ENCODE peak calls at places on chromosome 9, in nine cellular contexts. One of them, this sample, is unnamed.

GRCh38 chr9:12916037-12916436 is 141.2 kb downstream of the LURAP1L start:
- DNase-seq in activated CD8-positive, alpha-beta T cell treated with anti-CD3 and anti-CD28 coated beads for 36 hours: no peak
- DNase-seq in CD8-positive, alpha-beta T cell: no peak
- DNase-seq in lower lobe of right lung: no peak
- DNase-seq in astrocyte of the cerebellum: peak; percentile 1
- DNase-seq in activated B cell treated with CpG ODN at 0.5 μM for 24 hours: no peak
- DNase-seq in endodermal cell: no peak
- DNase-seq in pancreas: no peak
- DNase-seq in A549: no peak
- DNase-seq in this sample: no peak

GRCh38 chr9:128684325-128685021 is 4.5 kb upstream of the SET start:
- DNase-seq in activated CD8-positive, alpha-beta T cell treated with anti-CD3 and anti-CD28 coated beads for 36 hours: peak; percentile 90
- DNase-seq in A549: peak; percentile 85
- DNase-seq in activated B cell treated with CpG ODN at 0.5 μM for 24 hours: peak; percentile 63
- DNase-seq in astrocyte of the cerebellum: peak; percentile 37
- DNase-seq in pancreas: peak; percentile 90
- DNase-seq in CD8-positive, alpha-beta T cell: peak; percentile 62
- DNase-seq in endodermal cell: peak; percentile 94
- DNase-seq in lower lobe of right lung: peak; percentile 91
- DNase-seq in this sample: peak; percentile 88

GRCh38 chr9:98217255-98217654 is 24.8 kb upstream of the CORO2A start:
- DNase-seq in pancreas: no peak
- DNase-seq in CD8-positive, alpha-beta T cell: no peak
- DNase-seq in endodermal cell: no peak
- DNase-seq in A549: no peak
- DNase-seq in activated CD8-positive, alpha-beta T cell treated with anti-CD3 and anti-CD28 coated beads for 36 hours: no peak
- DNase-seq in astrocyte of the cerebellum: no peak
- DNase-seq in lower lobe of right lung: no peak
- DNase-seq in activated B cell treated with CpG ODN at 0.5 μM for 24 hours: no peak
- DNase-seq in this sample: no peak

GRCh38 chr9:136631038-136632000 is 31.4 kb upstream of the EGFL7 start:
- DNase-seq in activated CD8-positive, alpha-beta T cell treated with anti-CD3 and anti-CD28 coated beads for 36 hours: peak; percentile 84
- DNase-seq in astrocyte of the cerebellum: peak; percentile 62
- DNase-seq in lower lobe of right lung: peak; percentile 88
- DNase-seq in activated B cell treated with CpG ODN at 0.5 μM for 24 hours: peak; percentile 74
- DNase-seq in CD8-positive, alpha-beta T cell: peak; percentile 74
- DNase-seq in A549: peak; percentile 83
- DNase-seq in endodermal cell: peak; percentile 92
- DNase-seq in pancreas: peak; percentile 68
- DNase-seq in this sample: peak; percentile 79

GRCh38 chr9:11946521-11946920 is 746.7 kb upstream of the TYRP1 start:
- DNase-seq in A549: no peak
- DNase-seq in lower lobe of right lung: no peak
- DNase-seq in activated B cell treated with CpG ODN at 0.5 μM for 24 hours: no peak
- DNase-seq in activated CD8-positive, alpha-beta T cell treated with anti-CD3 and anti-CD28 coated beads for 36 hours: no peak
- DNase-seq in endodermal cell: no peak
- DNase-seq in pancreas: no peak
- DNase-seq in astrocyte of the cerebellum: no peak
- DNase-seq in CD8-positive, alpha-beta T cell: no peak
- DNase-seq in this sample: no peak

GRCh38 chr9:131111186-131111853 is 14.1 kb upstream of the NUP214 start:
- DNase-seq in astrocyte of the cerebellum: no peak
- DNase-seq in activated B cell treated with CpG ODN at 0.5 μM for 24 hours: no peak
- DNase-seq in activated CD8-positive, alpha-beta T cell treated with anti-CD3 and anti-CD28 coated beads for 36 hours: no peak
- DNase-seq in CD8-positive, alpha-beta T cell: no peak
- DNase-seq in A549: no peak
- DNase-seq in endodermal cell: no peak
- DNase-seq in lower lobe of right lung: no peak
- DNase-seq in pancreas: no peak
- DNase-seq in this sample: no peak

GRCh38 chr9:115442054-115442453 is 324.1 kb upstream of the TNC start:
- DNase-seq in pancreas: no peak
- DNase-seq in A549: no peak
- DNase-seq in activated B cell treated with CpG ODN at 0.5 μM for 24 hours: no peak
- DNase-seq in activated CD8-positive, alpha-beta T cell treated with anti-CD3 and anti-CD28 coated beads for 36 hours: no peak
- DNase-seq in lower lobe of right lung: no peak
- DNase-seq in astrocyte of the cerebellum: no peak
- DNase-seq in CD8-positive, alpha-beta T cell: no peak
- DNase-seq in endodermal cell: no peak
- DNase-seq in this sample: no peak

GRCh38 chr9:109450346-109450745 is 47.8 kb downstream of the PTPN3 start:
- DNase-seq in A549: no peak
- DNase-seq in pancreas: no peak
- DNase-seq in lower lobe of right lung: no peak
- DNase-seq in activated CD8-positive, alpha-beta T cell treated with anti-CD3 and anti-CD28 coated beads for 36 hours: no peak
- DNase-seq in CD8-positive, alpha-beta T cell: no peak
- DNase-seq in astrocyte of the cerebellum: no peak
- DNase-seq in endodermal cell: no peak
- DNase-seq in activated B cell treated with CpG ODN at 0.5 μM for 24 hours: no peak
- DNase-seq in this sample: no peak

GRCh38 chr9:93266521-93267001 is 82.6 kb downstream of the WNK2 start:
- DNase-seq in activated CD8-positive, alpha-beta T cell treated with anti-CD3 and anti-CD28 coated beads for 36 hours: no peak
- DNase-seq in astrocyte of the cerebellum: no peak
- DNase-seq in activated B cell treated with CpG ODN at 0.5 μM for 24 hours: no peak
- DNase-seq in pancreas: no peak
- DNase-seq in lower lobe of right lung: no peak
- DNase-seq in CD8-positive, alpha-beta T cell: no peak
- DNase-seq in A549: no peak
- DNase-seq in endodermal cell: no peak
- DNase-seq in this sample: peak; percentile 16

GRCh38 chr9:122453677-122454135 is 24.0 kb downstream of the OR1J1 start:
- DNase-seq in pancreas: no peak
- DNase-seq in activated B cell treated with CpG ODN at 0.5 μM for 24 hours: no peak
- DNase-seq in activated CD8-positive, alpha-beta T cell treated with anti-CD3 and anti-CD28 coated beads for 36 hours: no peak
- DNase-seq in endodermal cell: no peak
- DNase-seq in lower lobe of right lung: no peak
- DNase-seq in CD8-positive, alpha-beta T cell: no peak
- DNase-seq in A549: no peak
- DNase-seq in astrocyte of the cerebellum: no peak
- DNase-seq in this sample: no peak

GRCh38 chr9:14396171-14396570 is 82.2 kb upstream of the NFIB start:
- DNase-seq in activated CD8-positive, alpha-beta T cell treated with anti-CD3 and anti-CD28 coated beads for 36 hours: no peak
- DNase-seq in CD8-positive, alpha-beta T cell: no peak
- DNase-seq in lower lobe of right lung: no peak
- DNase-seq in A549: no peak
- DNase-seq in activated B cell treated with CpG ODN at 0.5 μM for 24 hours: no peak
- DNase-seq in pancreas: no peak
- DNase-seq in astrocyte of the cerebellum: no peak
- DNase-seq in endodermal cell: no peak
- DNase-seq in this sample: no peak

DNA sequence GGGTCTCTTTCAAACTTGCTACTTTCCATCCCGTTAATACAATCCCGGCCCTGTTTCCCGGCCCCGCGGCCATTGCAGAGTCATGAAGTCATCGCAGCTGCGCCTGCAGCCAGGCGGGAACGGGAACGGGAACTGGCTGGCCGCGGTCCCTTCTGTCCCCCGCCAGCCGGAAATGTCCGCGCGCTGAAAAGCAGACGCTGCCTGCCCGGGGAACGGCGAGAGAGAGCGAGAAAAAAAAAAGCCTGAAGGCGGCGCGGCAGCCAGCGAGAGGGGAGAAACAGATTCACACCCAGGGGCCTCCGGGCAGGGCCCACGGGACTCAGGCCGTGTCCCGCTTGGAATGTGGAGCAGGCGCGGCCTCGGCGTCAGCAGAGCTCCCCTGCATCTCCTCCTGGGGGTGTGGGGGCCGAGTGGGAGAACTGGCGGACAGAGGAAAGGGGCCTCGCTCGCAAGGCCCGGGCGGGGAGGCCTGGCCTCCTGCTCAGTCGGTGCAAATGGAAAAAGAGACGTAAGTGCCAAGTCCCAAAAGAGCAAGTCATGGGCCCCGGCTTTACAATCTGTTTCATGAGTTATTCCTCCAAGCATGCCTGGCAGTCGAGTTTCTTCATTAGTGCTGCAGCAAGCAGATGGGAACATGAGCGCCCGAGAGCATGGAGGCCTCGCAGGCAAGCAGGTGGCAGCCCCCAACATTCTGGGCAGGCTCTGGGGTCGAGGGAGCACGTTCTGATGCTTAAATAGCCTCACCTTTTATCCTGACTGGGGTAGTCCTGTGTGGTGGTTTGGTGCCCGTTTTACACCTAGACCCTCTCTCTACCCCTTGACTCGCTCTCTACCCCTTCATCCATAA is 201.3 kb upstream of the GAS1 start:
- DNase-seq in CD8-positive, alpha-beta T cell: no peak
- DNase-seq in pancreas: peak; percentile 73
- DNase-seq in activated CD8-positive, alpha-beta T cell treated with anti-CD3 and anti-CD28 coated beads for 36 hours: no peak
- DNase-seq in astrocyte of the cerebellum: peak; percentile 22
- DNase-seq in activated B cell treated with CpG ODN at 0.5 μM for 24 hours: no peak
- DNase-seq in lower lobe of right lung: peak; percentile 70
- DNase-seq in A549: peak; percentile 19
- DNase-seq in endodermal cell: peak; percentile 90
- DNase-seq in this sample: no peak
- TF ChIP-seq CTCF in CD8-positive, alpha-beta T cell: no peak
- TF ChIP-seq CTCF in pancreas: no peak
- TF ChIP-seq CTCF in activated CD8-positive, alpha-beta T cell treated with anti-CD3 and anti-CD28 coated beads for 36 hours: no peak
- TF ChIP-seq CTCF in astrocyte of the cerebellum: peak; percentile 18
- TF ChIP-seq CTCF in activated B cell treated with CpG ODN at 0.5 μM for 24 hours: no peak
- TF ChIP-seq CTCF in lower lobe of right lung: no peak
- TF ChIP-seq CTCF in A549: no peak
- TF ChIP-seq CTCF in endodermal cell: peak; percentile 35
- TF ChIP-seq CTCF in this sample: no peak

DNA sequence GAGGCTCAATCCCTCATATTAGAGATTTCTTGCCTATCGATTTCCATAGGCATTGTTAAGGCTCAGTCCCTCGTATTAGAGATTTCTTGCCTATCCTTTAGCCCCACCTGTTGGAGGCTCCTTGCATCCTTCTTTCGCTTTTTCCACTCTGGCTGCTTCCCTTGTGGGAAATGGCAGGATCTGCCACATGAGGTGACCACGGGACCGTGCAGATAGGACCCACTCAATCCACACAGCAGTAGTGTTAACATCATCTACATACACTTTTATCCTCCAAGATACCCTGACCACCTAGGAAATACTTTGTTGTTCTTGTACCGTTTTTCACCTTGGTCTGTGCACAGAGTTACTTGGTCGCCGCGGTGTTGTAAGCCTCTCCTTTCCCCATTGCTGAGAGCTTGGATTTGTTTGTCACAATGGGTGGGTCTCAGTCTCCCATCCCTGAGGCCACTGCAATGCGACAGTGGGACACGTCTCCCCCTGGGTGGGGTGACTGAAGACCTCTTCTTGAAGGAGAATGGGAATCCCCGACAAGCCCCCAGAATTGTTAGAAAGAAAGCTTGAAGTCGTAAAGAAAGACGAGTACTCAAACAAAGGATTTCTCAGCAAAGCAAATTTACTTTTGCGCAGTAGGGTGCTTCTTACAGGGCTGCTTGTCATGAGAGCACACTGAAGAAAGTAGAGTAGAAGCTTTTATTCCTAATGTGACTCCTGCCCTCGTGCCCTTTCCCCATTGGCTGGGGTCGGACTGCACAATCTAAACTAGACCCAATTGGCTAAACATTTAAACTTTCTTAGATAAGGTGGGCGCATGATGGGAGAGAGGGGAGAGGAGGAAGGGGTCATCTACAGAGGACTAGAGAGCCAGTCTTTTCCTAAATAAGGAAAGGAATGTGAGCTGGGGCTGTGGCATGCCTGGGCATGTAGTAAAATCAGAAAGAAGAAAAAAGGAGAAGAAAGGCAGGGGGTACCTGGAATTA is 19.8 kb downstream of the IFT74 start:
- DNase-seq in activated CD8-positive, alpha-beta T cell treated with anti-CD3 and anti-CD28 coated beads for 36 hours: peak; percentile 6
- DNase-seq in lower lobe of right lung: no peak
- DNase-seq in pancreas: no peak
- DNase-seq in endodermal cell: peak; percentile 94
- DNase-seq in astrocyte of the cerebellum: peak; percentile 24
- DNase-seq in CD8-positive, alpha-beta T cell: no peak
- DNase-seq in A549: peak; percentile 72
- DNase-seq in activated B cell treated with CpG ODN at 0.5 μM for 24 hours: no peak
- DNase-seq in this sample: no peak
- TF ChIP-seq CTCF in activated CD8-positive, alpha-beta T cell treated with anti-CD3 and anti-CD28 coated beads for 36 hours: peak; percentile 53
- TF ChIP-seq CTCF in lower lobe of right lung: peak; percentile 56
- TF ChIP-seq CTCF in pancreas: peak; percentile 32
- TF ChIP-seq CTCF in endodermal cell: peak; percentile 78
- TF ChIP-seq CTCF in astrocyte of the cerebellum: peak; percentile 60
- TF ChIP-seq CTCF in CD8-positive, alpha-beta T cell: peak; percentile 23
- TF ChIP-seq CTCF in A549: peak; percentile 75
- TF ChIP-seq CTCF in activated B cell treated with CpG ODN at 0.5 μM for 24 hours: no peak
- TF ChIP-seq CTCF in this sample: no peak

GRCh38 chr9:114372971-114373591 is 14.7 kb downstream of the AKNA start:
- DNase-seq in pancreas: no peak
- DNase-seq in A549: no peak
- DNase-seq in activated CD8-positive, alpha-beta T cell treated with anti-CD3 and anti-CD28 coated beads for 36 hours: peak; percentile 96
- DNase-seq in lower lobe of right lung: peak; percentile 88
- DNase-seq in CD8-positive, alpha-beta T cell: peak; percentile 76
- DNase-seq in endodermal cell: no peak
- DNase-seq in astrocyte of the cerebellum: no peak
- DNase-seq in activated B cell treated with CpG ODN at 0.5 μM for 24 hours: peak; percentile 78
- DNase-seq in this sample: peak; percentile 85

GRCh38 chr9:114376586-114376985 is 11.2 kb downstream of the AKNA start:
- DNase-seq in activated CD8-positive, alpha-beta T cell treated with anti-CD3 and anti-CD28 coated beads for 36 hours: no peak
- DNase-seq in astrocyte of the cerebellum: no peak
- DNase-seq in lower lobe of right lung: no peak
- DNase-seq in endodermal cell: no peak
- DNase-seq in pancreas: no peak
- DNase-seq in A549: no peak
- DNase-seq in activated B cell treated with CpG ODN at 0.5 μM for 24 hours: no peak
- DNase-seq in CD8-positive, alpha-beta T cell: no peak
- DNase-seq in this sample: no peak

GRCh38 chr9:114375386-114375785 is 12.4 kb downstream of the AKNA start:
- DNase-seq in activated B cell treated with CpG ODN at 0.5 μM for 24 hours: no peak
- DNase-seq in astrocyte of the cerebellum: no peak
- DNase-seq in lower lobe of right lung: no peak
- DNase-seq in A549: no peak
- DNase-seq in CD8-positive, alpha-beta T cell: no peak
- DNase-seq in pancreas: no peak
- DNase-seq in activated CD8-positive, alpha-beta T cell treated with anti-CD3 and anti-CD28 coated beads for 36 hours: no peak
- DNase-seq in endodermal cell: no peak
- DNase-seq in this sample: no peak

GRCh38 chr9:114373960-114374730 is 13.6 kb downstream of the AKNA start:
- DNase-seq in lower lobe of right lung: no peak
- DNase-seq in astrocyte of the cerebellum: no peak
- DNase-seq in activated B cell treated with CpG ODN at 0.5 μM for 24 hours: no peak
- DNase-seq in A549: no peak
- DNase-seq in pancreas: no peak
- DNase-seq in CD8-positive, alpha-beta T cell: no peak
- DNase-seq in endodermal cell: no peak
- DNase-seq in activated CD8-positive, alpha-beta T cell treated with anti-CD3 and anti-CD28 coated beads for 36 hours: peak; percentile 60
- DNase-seq in this sample: no peak

GRCh38 chr9:114374936-114375335 is 12.8 kb downstream of the AKNA start:
- DNase-seq in pancreas: no peak
- DNase-seq in CD8-positive, alpha-beta T cell: no peak
- DNase-seq in endodermal cell: no peak
- DNase-seq in astrocyte of the cerebellum: no peak
- DNase-seq in activated B cell treated with CpG ODN at 0.5 μM for 24 hours: no peak
- DNase-seq in activated CD8-positive, alpha-beta T cell treated with anti-CD3 and anti-CD28 coated beads for 36 hours: no peak
- DNase-seq in lower lobe of right lung: no peak
- DNase-seq in A549: no peak
- DNase-seq in this sample: no peak
- TF ChIP-seq CTCF in pancreas: no peak
- TF ChIP-seq CTCF in CD8-positive, alpha-beta T cell: no peak
- TF ChIP-seq CTCF in endodermal cell: no peak
- TF ChIP-seq CTCF in astrocyte of the cerebellum: no peak
- TF ChIP-seq CTCF in activated B cell treated with CpG ODN at 0.5 μM for 24 hours: no peak
- TF ChIP-seq CTCF in activated CD8-positive, alpha-beta T cell treated with anti-CD3 and anti-CD28 coated beads for 36 hours: no peak
- TF ChIP-seq CTCF in lower lobe of right lung: no peak
- TF ChIP-seq CTCF in A549: no peak
- TF ChIP-seq CTCF in this sample: no peak

DNA sequence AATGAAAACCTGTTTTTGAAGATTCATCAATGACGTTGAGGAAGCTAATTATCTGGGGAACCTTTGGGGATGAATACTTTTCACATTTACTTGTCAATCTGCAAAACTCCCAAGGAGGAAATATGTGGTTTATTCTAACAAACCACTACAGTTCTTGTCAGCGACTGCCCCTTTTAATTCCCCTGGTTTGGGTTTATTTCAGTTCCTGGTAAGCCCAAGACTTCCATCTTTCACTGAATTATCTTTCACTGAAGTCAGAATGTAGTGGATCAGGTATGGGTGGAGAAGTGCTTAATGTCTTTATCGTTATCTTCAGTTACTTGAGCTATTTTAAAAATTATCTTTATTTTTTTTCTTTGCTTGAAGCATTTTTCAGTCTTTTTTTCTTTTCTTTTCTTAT is 40.2 kb downstream of the TLR4 start:
- DNase-seq in endodermal cell: no peak
- DNase-seq in lower lobe of right lung: no peak
- DNase-seq in A549: no peak
- DNase-seq in CD8-positive, alpha-beta T cell: no peak
- DNase-seq in astrocyte of the cerebellum: no peak
- DNase-seq in pancreas: no peak
- DNase-seq in activated B cell treated with CpG ODN at 0.5 μM for 24 hours: no peak
- DNase-seq in activated CD8-positive, alpha-beta T cell treated with anti-CD3 and anti-CD28 coated beads for 36 hours: no peak
- DNase-seq in this sample: no peak
- TF ChIP-seq CTCF in endodermal cell: no peak
- TF ChIP-seq CTCF in lower lobe of right lung: no peak
- TF ChIP-seq CTCF in A549: no peak
- TF ChIP-seq CTCF in CD8-positive, alpha-beta T cell: no peak
- TF ChIP-seq CTCF in astrocyte of the cerebellum: no peak
- TF ChIP-seq CTCF in pancreas: no peak
- TF ChIP-seq CTCF in activated B cell treated with CpG ODN at 0.5 μM for 24 hours: no peak
- TF ChIP-seq CTCF in activated CD8-positive, alpha-beta T cell treated with anti-CD3 and anti-CD28 coated beads for 36 hours: no peak
- TF ChIP-seq CTCF in this sample: no peak

This sample was measured in GM10248.